ENCODE peak calls at places on chromosomes 6 and 20, in seven cellular contexts. X, H, O, G, A, Z and K are unnamed samples.

GRCh38 chr6:132830236-132830799 is 15.9 kb downstream of the RPS12 start:
- DNase-seq in G (peak; percentile 56), X (no peak), H (no peak), A (no peak), O (no peak), Z (no peak), K (peak; percentile 19)

GRCh38 chr6:166411721-166412151 is 29.0 kb upstream of the MPC1 start:
- DNase-seq in X (no peak), H (no peak), G (no peak), O (no peak), A (no peak), Z (no peak), K (no peak)

GRCh38 chr20:24648481-24648880 is 179.1 kb downstream of the SYNDIG1 start:
- DNase-seq in G (peak; percentile 52), Z (no peak), O (peak; percentile 28), H (no peak), A (no peak), X (no peak), K (no peak)

GRCh38 chr6:10363911-10364310 is 51.0 kb downstream of the TFAP2A start:
- DNase-seq in A (no peak), Z (no peak), O (no peak), G (no peak), H (no peak), X (no peak), K (no peak)

GRCh38 chr6:19838442-19839236 is 1.5 kb downstream of the ID4 start:
- DNase-seq in X (no peak), H (peak; percentile 38), O (no peak), Z (no peak), A (no peak), G (no peak), K (no peak)

GRCh38 chr6:129590408-129591022 is 119.5 kb downstream of the ARHGAP18 start:
- DNase-seq in A (no peak), O (no peak), H (peak; percentile 42), Z (no peak), X (no peak), G (peak; percentile 93), K (peak; percentile 28)

GRCh38 chr6:7707787-7708186 is 18.1 kb upstream of the BMP6 start:
- DNase-seq in A (no peak), O (no peak), X (no peak), G (peak; percentile 55), Z (no peak), H (no peak), K (no peak)

GRCh38 chr6:101341926-101342325 is 51.6 kb upstream of the GRIK2 start:
- DNase-seq in H (no peak), X (no peak), G (no peak), A (no peak), O (no peak), Z (no peak), K (no peak)

GRCh38 chr6:53794073-53794719 is 609 bp upstream of the LRRC1 start:
- DNase-seq in X (peak; percentile 27), G (peak; percentile 75), A (peak; percentile 16), H (peak; percentile 58), Z (peak; percentile 71), O (peak; percentile 75), K (peak; percentile 78)

GRCh38 chr6:134310817-134311216 is 7.1 kb downstream of the SGK1 start:
- DNase-seq in G (no peak), O (no peak), A (no peak), X (no peak), H (no peak), Z (no peak), K (no peak)

GRCh38 chr6:109229536-109229935 is 134.2 kb downstream of the CEP57L1 start:
- DNase-seq in Z (no peak), H (peak; percentile 96), G (peak; percentile 55), O (peak; percentile 62), A (no peak), X (no peak), K (peak; percentile 16)

GRCh38 chr6:82679232-82679631 is 315.6 kb downstream of the TPBG start:
- DNase-seq in H (no peak), X (no peak), A (no peak), G (no peak), O (no peak), Z (no peak), K (no peak)